ENCODE peak calls at places on chromosomes 16 and 17, in four cellular contexts. F is PC-3, Z is left lung, L is psoas muscle. T is an unnamed sample.

GRCh38 chr17:10114931-10115535 is 83.4 kb downstream of the GAS7 start:
- DNase-seq in F (peak; percentile 46), Z (peak; percentile 94), L (peak; percentile 94), T (peak; percentile 84)

GRCh38 chr17:37358098-37358829 is 17.5 kb upstream of the C17orf78 start:
- DNase-seq in F (peak; percentile 42), Z (peak; percentile 50), L (peak; percentile 41), T (peak; percentile 47)

GRCh38 chr16:66976746-66977145 is 11.6 kb upstream of the CES4A start:
- DNase-seq in F (no peak), Z (no peak), L (no peak), T (no peak)

GRCh38 chr17:53390575-53390974 is 432.2 kb upstream of the KIF2B start:
- DNase-seq in F (no peak), Z (no peak), L (no peak), T (no peak)

GRCh38 chr17:15247891-15248529 is 17.1 kb downstream of the PMP22 start:
- DNase-seq in F (peak; percentile 62), Z (no peak), L (no peak), T (no peak)

GRCh38 chr17:71919181-71919580 is 201.6 kb upstream of the SOX9 start:
- DNase-seq in F (no peak), Z (no peak), L (no peak), T (no peak)

GRCh38 chr17:59413014-59413725 is 81.7 kb downstream of the YPEL2 start:
- DNase-seq in F (no peak), Z (no peak), L (no peak), T (no peak)

GRCh38 chr17:66301864-66302741 is at the start of gene PRKCA:
- DNase-seq in F (peak; percentile 87), Z (peak; percentile 75), L (peak; percentile 81), T (peak; percentile 41)

GRCh38 chr16:57993452-57993851 is 7.0 kb downstream of the ZNF319 start:
- DNase-seq in F (no peak), Z (no peak), L (no peak), T (no peak)

GRCh38 chr17:8741771-8742170 is 2.9 kb downstream of the CCDC42 start:
- DNase-seq in F (no peak), Z (no peak), L (no peak), T (no peak)

GRCh38 chr17:40399185-40399584 is 18.5 kb downstream of the TOP2A start:
- DNase-seq in F (peak; percentile 69), Z (no peak), L (no peak), T (peak; percentile 12)

GRCh38 chr17:57585341-57586098 is 159.6 kb downstream of the CCDC182 start:
- DNase-seq in F (no peak), Z (no peak), L (no peak), T (no peak)

GRCh38 chr17:47352848-47353247 is 29.1 kb downstream of the EFCAB13 start:
- DNase-seq in F (no peak), Z (no peak), L (no peak), T (no peak)

GRCh38 chr16:58461640-58462039 is 38.3 kb upstream of the NDRG4 start:
- DNase-seq in F (no peak), Z (no peak), L (no peak), T (no peak)

GRCh38 chr17:62778990-62779681 is 29.0 kb downstream of the MARCHF10 start:
- DNase-seq in F (peak; percentile 98), Z (peak; percentile 79), L (no peak), T (peak; percentile 97)

GRCh38 chr17:76397687-76398522 is 13.5 kb downstream of the SPHK1 start:
- DNase-seq in F (peak; percentile 97), Z (peak; percentile 87), L (peak; percentile 90), T (peak; percentile 89)

GRCh38 chr16:11621920-11622651 is 35.4 kb upstream of the LITAF start:
- DNase-seq in F (no peak), Z (no peak), L (no peak), T (no peak)

GRCh38 chr16:47258874-47259461 is 115.2 kb upstream of the NETO2 start:
- DNase-seq in F (peak; percentile 46), Z (no peak), L (no peak), T (peak; percentile 16)

GRCh38 chr17:33602981-33603380 is 309.9 kb upstream of the ASIC2 start:
- DNase-seq in F (no peak), Z (no peak), L (no peak), T (no peak)

GRCh38 chr17:43517615-43518386 is 28.3 kb downstream of the ETV4 start:
- DNase-seq in F (peak; percentile 64), Z (no peak), L (no peak), T (peak; percentile 76)

GRCh38 chr17:37570527-37571093 is 38.6 kb downstream of the SYNRG start:
- DNase-seq in F (peak; percentile 90), Z (peak; percentile 40), L (peak; percentile 37), T (peak; percentile 47)

GRCh38 chr17:1977583-1978395 is 47.3 kb downstream of the RTN4RL1 start:
- DNase-seq in F (no peak), Z (no peak), L (no peak), T (no peak)

GRCh38 chr17:19004601-19005441 is at the start of gene FAM83G:
- DNase-seq in F (no peak), Z (peak; percentile 84), L (peak; percentile 86), T (peak; percentile 29)

GRCh38 chr16:8577678-8578304 is 12.5 kb downstream of the TMEM114 start:
- DNase-seq in F (no peak), Z (no peak), L (no peak), T (no peak)

GRCh38 chr16:31504159-31504558 is 4.0 kb downstream of the RUSF1 start:
- DNase-seq in F (no peak), Z (no peak), L (no peak), T (no peak)

GRCh38 chr17:7509937-7510336 is 25.8 kb downstream of the POLR2A start:
- DNase-seq in F (no peak), Z (no peak), L (no peak), T (no peak)

GRCh38 chr17:19411641-19412040 is 609 bp downstream of the RNF112 start:
- DNase-seq in F (no peak), Z (no peak), L (no peak), T (no peak)

GRCh38 chr17:40464392-40464855 is 21.2 kb downstream of the IGFBP4 start:
- DNase-seq in F (peak; percentile 2), Z (no peak), L (no peak), T (no peak)

GRCh38 chr17:7307686-7308624 is 527 bp downstream of the EIF5A start:
- DNase-seq in F (peak; percentile 35), Z (peak; percentile 64), L (peak; percentile 68), T (no peak)

GRCh38 chr16:56332464-56333079 is 92.8 kb downstream of the AMFR start:
- DNase-seq in F (peak; percentile 69), Z (no peak), L (peak; percentile 76), T (peak; percentile 35)

GRCh38 chr17:81429353-81429774 is 34.1 kb downstream of the BAHCC1 start:
- DNase-seq in F (peak; percentile 81), Z (peak; percentile 69), L (peak; percentile 79), T (peak; percentile 35)

GRCh38 chr17:55038291-55038690 is 69.7 kb downstream of the STXBP4 start:
- DNase-seq in F (peak; percentile 29), Z (no peak), L (no peak), T (no peak)

GRCh38 chr17:74282587-74283370 is 8.7 kb downstream of the DNAI2 start:
- DNase-seq in F (peak; percentile 77), Z (no peak), L (no peak), T (no peak)

GRCh38 chr16:85227262-85227923 is 115.1 kb upstream of the CIBAR2 start:
- DNase-seq in F (no peak), Z (no peak), L (no peak), T (no peak)

GRCh38 chr17:8096541-8096940 is 9.0 kb upstream of the ALOX12B start:
- DNase-seq in F (no peak), Z (no peak), L (no peak), T (no peak)

GRCh38 chr16:27405546-27406451 is 3.8 kb downstream of the IL21R start:
- DNase-seq in F (no peak), Z (no peak), L (no peak), T (no peak)

DNA sequence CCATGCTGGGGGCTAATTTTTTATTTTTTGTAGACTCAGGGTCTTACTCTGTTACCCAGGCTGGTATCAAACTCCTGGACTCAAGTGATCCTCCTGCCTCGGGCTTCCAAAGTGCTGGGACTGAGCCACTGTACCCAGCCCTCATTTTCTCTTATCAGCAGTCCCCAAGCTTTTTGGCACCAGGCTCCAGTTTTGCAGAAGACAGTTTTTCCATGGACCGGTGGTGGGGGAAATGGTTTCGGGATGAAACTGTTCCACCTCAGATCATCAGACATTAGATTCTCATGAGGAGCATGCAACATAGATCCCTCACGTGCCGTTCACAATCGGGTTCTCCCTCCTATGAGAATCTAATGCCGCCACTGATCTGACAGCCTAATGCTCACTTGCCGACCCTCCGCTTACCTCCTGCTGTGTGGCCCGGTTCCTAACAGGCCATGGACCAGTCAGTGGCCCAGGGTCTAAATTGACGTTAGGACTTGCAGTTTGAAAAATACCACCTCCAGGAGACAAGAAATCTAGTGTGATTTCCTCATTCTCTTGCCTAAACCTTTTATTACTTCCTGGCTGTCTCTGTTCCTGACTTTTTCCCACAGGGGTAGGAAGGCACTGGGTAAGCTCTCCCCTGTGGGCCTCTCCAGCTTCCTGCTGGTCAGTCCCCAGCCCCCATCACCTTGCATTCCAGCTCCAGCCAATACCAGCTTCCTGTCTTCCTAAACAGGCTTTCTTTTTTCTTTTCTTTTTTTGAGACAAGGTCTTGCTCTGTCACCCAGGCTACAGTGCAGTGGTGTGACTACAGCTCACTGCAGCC is 9.3 kb upstream of the CNP start:
- DNase-seq in F (no peak), Z (no peak), L (no peak), T (no peak)
- H3K4me3 ChIP-seq in F (no peak overlapping the region), Z (no peak overlapping the region), L (no peak overlapping the region), T (no peak overlapping the region)

DNA sequence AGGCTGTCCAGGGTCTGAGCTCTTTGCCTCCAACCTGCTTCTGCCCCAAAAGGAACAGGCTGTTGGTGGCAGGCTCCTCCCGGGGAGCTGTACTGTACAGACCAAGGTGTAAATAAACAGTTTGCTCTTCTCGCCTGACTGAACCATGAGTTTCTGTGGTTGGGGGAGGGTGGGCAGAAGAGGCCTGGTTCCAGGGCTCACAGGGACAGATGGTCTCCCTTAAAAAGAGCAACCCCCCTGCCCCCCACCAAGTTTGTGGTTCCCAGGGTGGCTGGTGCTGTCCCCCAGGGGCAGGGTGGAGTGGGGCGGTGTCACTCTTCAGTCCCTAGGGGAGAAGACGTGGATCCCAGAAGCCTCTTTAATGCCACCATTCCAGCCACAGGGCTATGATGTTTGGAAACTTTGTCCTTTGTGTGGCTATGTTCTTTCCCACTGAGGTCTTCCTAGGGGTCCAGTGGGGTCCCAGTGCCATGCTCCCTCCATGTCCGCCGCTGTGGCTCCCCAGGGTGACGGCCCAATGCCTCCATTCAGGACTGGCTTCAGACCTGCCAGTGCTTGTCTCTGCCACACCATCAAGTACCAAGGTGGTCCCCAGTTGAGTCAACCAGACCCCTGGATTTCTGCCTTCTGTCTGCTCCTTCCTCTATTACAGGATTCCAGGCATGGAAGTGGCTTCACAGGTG is 146.7 kb downstream of the RAB11FIP4 start:
- DNase-seq in F (no peak), Z (no peak), L (no peak), T (no peak)
- H3K27ac ChIP-seq in F (no peak overlapping the region), Z (no peak overlapping the region), L (no peak overlapping the region), T (no peak overlapping the region)

GRCh38 chr16:3780570-3780969 is 63.2 kb upstream of the TRAP1 start:
- DNase-seq in F (peak; percentile 12), Z (no peak), L (no peak), T (peak; percentile 7)
- TF ChIP-seq CTCF in F (peak; percentile 9), Z (no peak), L (no peak), T (peak; percentile 15)

GRCh38 chr16:51939371-51940005 is 607.5 kb downstream of the TOX3 start:
- DNase-seq in F (no peak), Z (no peak), L (no peak), T (no peak)

GRCh38 chr16:51940183-51940582 is 606.8 kb downstream of the TOX3 start:
- DNase-seq in F (no peak), Z (no peak), L (no peak), T (no peak)

GRCh38 chr16:51937771-51938170 is 609.2 kb downstream of the TOX3 start:
- DNase-seq in F (no peak), Z (no peak), L (no peak), T (peak; percentile 55)

GRCh38 chr16:51941412-51941811 is 605.5 kb downstream of the TOX3 start:
- DNase-seq in F (no peak), Z (no peak), L (no peak), T (no peak)

GRCh38 chr16:51938861-51939260 is 608.1 kb downstream of the TOX3 start:
- DNase-seq in F (no peak), Z (no peak), L (no peak), T (no peak)
- H3K4me3 ChIP-seq in F (no peak overlapping the region), Z (no peak overlapping the region), L (no peak overlapping the region), T (no peak overlapping the region)